ENCODE peak calls at places on chromosomes 4 and X, in ten cellular contexts. V is RPMI8226; F is body of pancreas; H is Ammon's horn; Z is glutamatergic neuron; G is cerebellar cortex; J is CD8-positive, alpha-beta memory T cell; A is HCT116; E is NAMALWA; U is GM23248. Y is an unnamed sample.

GRCh38 chr4:7778524-7779193 is 161.0 kb downstream of the AFAP1 start:
- DNase-seq in H (no peak), G (no peak), V (no peak), A (no peak), F (no peak), J (no peak), U (no peak), E (no peak), Z (no peak), Y (no peak)

GRCh38 chr4:2745981-2746806 is 9.9 kb downstream of the TNIP2 start:
- DNase-seq in Z (no peak), F (no peak), A (no peak), H (no peak), V (no peak), J (peak), G (no peak), E (peak), U (peak), Y (peak)

GRCh38 chr4:40202474-40202873 is 5.6 kb downstream of the RHOH start:
- DNase-seq in A (no peak), G (no peak), Z (no peak), V (no peak), J (no peak), F (no peak), U (no peak), E (peak), H (no peak), Y (peak)

GRCh38 chr4:101187837-101188236 is 159.5 kb downstream of the PPP3CA start:
- DNase-seq in H (no peak), E (peak), Z (no peak), A (no peak), V (no peak), U (peak), G (no peak), J (no peak), F (no peak), Y (no peak)

GRCh38 chrX:133813991-133814390 is 171.4 kb downstream of the GPC3 start:
- DNase-seq in E (no peak), F (no peak), H (no peak), G (no peak), J (no peak), V (no peak), Z (no peak), A (no peak), U (no peak), Y (no peak)

GRCh38 chrX:153817291-153817690 is 13.1 kb downstream of the PDZD4 start:
- DNase-seq in Z (no peak), U (no peak), E (no peak), H (no peak), G (no peak), V (no peak), F (no peak), A (no peak), J (no peak), Y (no peak)

GRCh38 chr4:184066584-184067300 is 150.9 kb downstream of the ENPP6 start:
- DNase-seq in U (no peak), V (no peak), F (peak), H (no peak), J (no peak), Z (no peak), E (no peak), G (no peak), A (no peak), Y (no peak)

GRCh38 chr4:17066972-17067371 is 168.5 kb upstream of the LDB2 start:
- DNase-seq in F (no peak), E (no peak), A (no peak), V (no peak), U (peak), H (no peak), J (no peak), Z (no peak), G (no peak), Y (no peak)

GRCh38 chr4:122882830-122883229 is 39.6 kb downstream of the NUDT6 start:
- DNase-seq in G (no peak), U (peak), A (no peak), H (no peak), V (no peak), J (no peak), F (no peak), E (no peak), Z (no peak), Y (no peak)

GRCh38 chr4:174156239-174156826 is 127.1 kb downstream of the FBXO8 start:
- DNase-seq in Z (no peak), V (peak), F (no peak), U (peak), J (no peak), A (peak), E (peak), G (peak), H (peak), Y (peak)

GRCh38 chr4:40585201-40585789 is 44.4 kb downstream of the RBM47 start:
- DNase-seq in Z (no peak), U (no peak), H (no peak), G (no peak), E (no peak), V (no peak), F (no peak), J (no peak), A (no peak), Y (no peak)

Y was measured in MM.1S.